ENCODE peak calls at places on chromosomes 12 and 14, in four cellular contexts. One of them, this sample, is unnamed.

GRCh38 chr12:132904718-132905328 is 17.4 kb upstream of the CHFR start:
- DNase-seq in DND-41: no peak
- DNase-seq in neuronal stem cell: peak; percentile 30
- DNase-seq in A549: no peak
- DNase-seq in this sample: peak; percentile 89

GRCh38 chr14:74552623-74553022 is 59.1 kb downstream of the ISCA2 start:
- DNase-seq in DND-41: no peak
- DNase-seq in neuronal stem cell: no peak
- DNase-seq in A549: no peak
- DNase-seq in this sample: peak; percentile 95

GRCh38 chr12:80553316-80553715 is 109.3 kb downstream of the PTPRQ start:
- DNase-seq in DND-41: no peak
- DNase-seq in neuronal stem cell: no peak
- DNase-seq in A549: peak; percentile 9
- DNase-seq in this sample: no peak

GRCh38 chr12:92136883-92137582 is 8.6 kb downstream of the BTG1 start:
- DNase-seq in DND-41: no peak
- DNase-seq in neuronal stem cell: no peak
- DNase-seq in A549: peak; percentile 45
- DNase-seq in this sample: no peak

GRCh38 chr12:94163850-94164249 is 15.5 kb downstream of the PLXNC1 start:
- DNase-seq in DND-41: no peak
- DNase-seq in neuronal stem cell: no peak
- DNase-seq in A549: no peak
- DNase-seq in this sample: no peak

GRCh38 chr14:60331201-60332045 is 82.4 kb downstream of the PPM1A start:
- DNase-seq in DND-41: peak; percentile 75
- DNase-seq in neuronal stem cell: peak; percentile 88
- DNase-seq in A549: peak; percentile 38
- DNase-seq in this sample: peak; percentile 82

GRCh38 chr14:99437706-99438105 is 43.0 kb downstream of the SETD3 start:
- DNase-seq in DND-41: no peak
- DNase-seq in neuronal stem cell: no peak
- DNase-seq in A549: no peak
- DNase-seq in this sample: no peak

GRCh38 chr12:16325426-16325825 is 22.0 kb upstream of the MGST1 start:
- DNase-seq in DND-41: no peak
- DNase-seq in neuronal stem cell: no peak
- DNase-seq in A549: no peak
- DNase-seq in this sample: no peak

GRCh38 chr12:50979369-50980052 is 27.2 kb downstream of the HIGD1C start:
- DNase-seq in DND-41: no peak
- DNase-seq in neuronal stem cell: no peak
- DNase-seq in A549: no peak
- DNase-seq in this sample: no peak

GRCh38 chr12:77324763-77325468 is 259.5 kb upstream of the E2F7 start:
- DNase-seq in DND-41: no peak
- DNase-seq in neuronal stem cell: peak; percentile 80
- DNase-seq in A549: peak; percentile 67
- DNase-seq in this sample: peak; percentile 72

GRCh38 chr12:62957233-62957953 is 22.4 kb upstream of the PPM1H start:
- DNase-seq in DND-41: no peak
- DNase-seq in neuronal stem cell: no peak
- DNase-seq in A549: no peak
- DNase-seq in this sample: no peak

GRCh38 chr12:90065301-90065801 is 356.7 kb upstream of the ATP2B1 start:
- DNase-seq in DND-41: no peak
- DNase-seq in neuronal stem cell: no peak
- DNase-seq in A549: no peak
- DNase-seq in this sample: no peak

GRCh38 chr12:109731806-109732205 is 18.2 kb downstream of the FAM222A start:
- DNase-seq in DND-41: no peak
- DNase-seq in neuronal stem cell: no peak
- DNase-seq in A549: no peak
- DNase-seq in this sample: peak; percentile 26

GRCh38 chr12:131114331-131114730 is 160.6 kb downstream of the ADGRD1 start:
- DNase-seq in DND-41: no peak
- DNase-seq in neuronal stem cell: no peak
- DNase-seq in A549: no peak
- DNase-seq in this sample: no peak

GRCh38 chr12:104707179-104707578 is 250.4 kb downstream of the CHST11 start:
- DNase-seq in DND-41: no peak
- DNase-seq in neuronal stem cell: no peak
- DNase-seq in A549: no peak
- DNase-seq in this sample: no peak

GRCh38 chr12:114013601-114014345 is 47.6 kb upstream of the RBM19 start:
- DNase-seq in DND-41: peak; percentile 4
- DNase-seq in neuronal stem cell: peak; percentile 51
- DNase-seq in A549: no peak
- DNase-seq in this sample: no peak

GRCh38 chr14:58171090-58171489 is 19.1 kb upstream of the ARMH4 start:
- DNase-seq in DND-41: peak; percentile 82
- DNase-seq in neuronal stem cell: peak; percentile 24
- DNase-seq in A549: peak; percentile 92
- DNase-seq in this sample: peak; percentile 82

GRCh38 chr12:5258966-5259365 is 172.9 kb upstream of the NTF3 start:
- DNase-seq in DND-41: no peak
- DNase-seq in neuronal stem cell: no peak
- DNase-seq in A549: no peak
- DNase-seq in this sample: no peak

GRCh38 chr12:107844312-107844921 is 69.9 kb downstream of the ASCL4 start:
- DNase-seq in DND-41: no peak
- DNase-seq in neuronal stem cell: peak; percentile 33
- DNase-seq in A549: no peak
- DNase-seq in this sample: no peak

GRCh38 chr14:68874746-68875155 is 81.9 kb upstream of the ZFP36L1 start:
- DNase-seq in DND-41: peak; percentile 77
- DNase-seq in neuronal stem cell: no peak
- DNase-seq in A549: no peak
- DNase-seq in this sample: no peak

GRCh38 chr12:666766-667308 is 3.6 kb upstream of the NINJ2 start:
- DNase-seq in DND-41: no peak
- DNase-seq in neuronal stem cell: no peak
- DNase-seq in A549: no peak
- DNase-seq in this sample: no peak

GRCh38 chr14:75430526-75430925 is 2.7 kb downstream of the JDP2 start:
- DNase-seq in DND-41: no peak
- DNase-seq in neuronal stem cell: no peak
- DNase-seq in A549: no peak
- DNase-seq in this sample: no peak

GRCh38 chr12:108297895-108298760 is 41.0 kb downstream of the CMKLR1 start:
- DNase-seq in DND-41: no peak
- DNase-seq in neuronal stem cell: no peak
- DNase-seq in A549: no peak
- DNase-seq in this sample: peak; percentile 12

DNA sequence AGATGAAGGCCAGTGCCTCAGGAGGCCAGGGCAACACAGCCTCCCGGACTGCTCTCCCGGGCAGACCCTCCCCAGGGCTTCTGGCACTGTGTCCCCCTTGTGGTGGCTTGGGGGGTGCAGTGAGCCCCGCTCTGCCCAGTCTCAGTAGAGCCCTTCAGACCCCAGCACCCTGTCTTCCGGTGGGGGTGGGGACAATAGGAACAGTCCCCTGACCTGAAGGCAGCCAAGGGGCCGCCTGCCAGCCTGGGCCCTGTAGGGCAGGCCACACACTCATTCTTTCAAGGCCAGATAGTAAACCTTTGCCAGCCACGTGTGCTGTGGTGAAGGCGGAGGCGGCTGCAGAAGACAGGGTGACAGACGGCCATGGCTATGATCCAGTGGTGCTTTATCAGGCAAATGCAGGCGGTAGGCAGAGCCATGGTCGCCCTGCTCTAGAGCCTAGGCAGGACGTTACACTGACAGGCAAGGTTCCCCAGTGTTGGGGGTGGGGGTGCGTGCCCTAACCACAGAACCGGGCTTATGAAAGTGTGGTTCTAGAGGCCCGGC is 15.0 kb downstream of the ZFYVE21 start:
- DNase-seq in DND-41: no peak
- DNase-seq in neuronal stem cell: no peak
- DNase-seq in A549: no peak
- DNase-seq in this sample: no peak
- H3K4me1 ChIP-seq in DND-41: no peaks in the 10 kb centered on the region
- H3K4me1 ChIP-seq in neuronal stem cell: no peaks in the 10 kb centered on the region
- H3K4me1 ChIP-seq in A549: no peaks in the 10 kb centered on the region
- H3K4me1 ChIP-seq in this sample: no peaks in the 10 kb centered on the region

DNA sequence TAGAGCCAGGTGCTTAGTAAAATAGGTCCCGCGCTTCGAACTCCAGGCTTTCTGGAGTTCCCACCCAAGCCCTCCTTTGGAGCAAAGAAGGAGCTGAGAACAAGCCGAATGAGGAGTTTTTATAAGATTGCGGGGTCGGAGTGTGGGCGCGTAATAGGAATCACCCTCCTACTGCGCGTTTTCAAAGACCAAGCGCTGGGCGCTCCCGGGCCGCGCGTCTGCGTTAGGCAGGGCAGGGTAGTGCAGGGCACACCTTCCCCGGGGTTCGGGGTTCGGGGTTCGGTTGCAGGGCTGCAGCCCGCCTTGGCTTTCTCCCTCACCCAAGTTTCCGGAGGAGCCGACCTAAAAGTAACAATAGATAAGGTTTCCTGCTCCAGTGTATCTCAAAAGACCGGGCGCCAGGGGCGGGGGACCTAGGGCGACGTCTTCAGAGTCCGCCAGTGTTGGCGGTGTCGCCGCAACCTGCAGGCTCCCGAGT is 3.6 kb downstream of the SSTR1 start:
- DNase-seq in DND-41: no peak
- DNase-seq in neuronal stem cell: peak; percentile 11
- DNase-seq in A549: no peak
- DNase-seq in this sample: no peak
- H3K4me3 ChIP-seq in DND-41: no peak overlapping the region
- H3K4me3 ChIP-seq in neuronal stem cell: peak overlapping the region; percentile 50
- H3K4me3 ChIP-seq in A549: no peak overlapping the region
- H3K4me3 ChIP-seq in this sample: peak overlapping the region; percentile 22

GRCh38 chr14:22846811-22847307 is 10.5 kb downstream of the MMP14 start:
- DNase-seq in DND-41: no peak
- DNase-seq in neuronal stem cell: no peak
- DNase-seq in A549: no peak
- DNase-seq in this sample: peak; percentile 61
- H3K27ac ChIP-seq in DND-41: no peak overlapping the region
- H3K27ac ChIP-seq in neuronal stem cell: no peak overlapping the region
- H3K27ac ChIP-seq in A549: peak overlapping the region; percentile 26
- H3K27ac ChIP-seq in this sample: peak overlapping the region; percentile 37

GRCh38 chr14:95465936-95466335 is 50.5 kb downstream of the SYNE3 start:
- DNase-seq in DND-41: no peak
- DNase-seq in neuronal stem cell: no peak
- DNase-seq in A549: no peak
- DNase-seq in this sample: no peak

GRCh38 chr14:95466506-95466905 is 49.9 kb downstream of the SYNE3 start:
- DNase-seq in DND-41: no peak
- DNase-seq in neuronal stem cell: no peak
- DNase-seq in A549: no peak
- DNase-seq in this sample: no peak

GRCh38 chr14:95468416-95469133 is 47.9 kb downstream of the SYNE3 start:
- DNase-seq in DND-41: no peak
- DNase-seq in neuronal stem cell: no peak
- DNase-seq in A549: no peak
- DNase-seq in this sample: peak; percentile 21

GRCh38 chr14:95467657-95468056 is 48.8 kb downstream of the SYNE3 start:
- DNase-seq in DND-41: no peak
- DNase-seq in neuronal stem cell: no peak
- DNase-seq in A549: no peak
- DNase-seq in this sample: peak; percentile 60

DNA sequence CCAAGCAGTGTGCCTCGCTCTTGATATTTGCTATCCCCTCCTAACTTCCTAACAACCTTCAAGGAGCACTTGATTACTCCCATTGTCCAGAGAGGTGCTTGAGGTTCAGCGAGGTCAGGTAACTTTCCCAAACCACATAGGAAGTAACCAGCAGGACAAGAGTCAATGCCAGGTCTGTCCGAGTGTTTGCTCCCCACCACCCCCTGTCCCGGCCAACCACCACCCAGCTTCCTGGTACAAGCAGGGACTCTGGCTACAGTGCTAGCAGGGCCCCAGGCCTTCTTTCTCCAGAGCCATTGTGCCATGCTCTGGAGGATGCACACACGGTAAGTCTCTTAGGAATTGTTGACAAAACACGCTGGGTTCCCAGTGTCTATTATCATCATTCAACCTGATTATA is 49.2 kb downstream of the SYNE3 start:
- DNase-seq in DND-41: no peak
- DNase-seq in neuronal stem cell: no peak
- DNase-seq in A549: no peak
- DNase-seq in this sample: no peak
- H3K4me1 ChIP-seq in DND-41: peaks cover 18% of the 10 kb centered on the region
- H3K4me1 ChIP-seq in neuronal stem cell: peaks cover 3% of the 10 kb centered on the region
- H3K4me1 ChIP-seq in A549: peaks cover 11% of the 10 kb centered on the region
- H3K4me1 ChIP-seq in this sample: no peaks in the 10 kb centered on the region

DNA sequence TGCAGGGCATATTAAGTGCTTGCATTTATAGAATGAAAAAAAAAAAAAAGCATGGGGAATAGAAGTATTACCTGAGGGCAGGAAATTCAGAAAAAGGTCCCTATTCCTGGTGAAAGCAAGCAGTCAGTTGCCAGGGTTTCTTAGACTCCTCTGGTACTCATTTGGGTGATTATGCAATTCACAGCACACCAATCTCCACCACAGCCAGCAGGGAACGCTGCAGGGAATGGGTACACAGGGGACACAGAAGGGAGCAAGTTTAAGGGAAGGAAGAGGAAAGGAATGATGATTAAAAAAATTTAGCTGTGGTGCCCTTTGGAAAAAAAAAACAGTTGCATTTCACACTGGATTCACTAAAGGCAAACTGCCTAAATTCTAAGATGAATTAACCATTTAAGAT is 14.2 kb downstream of the BLTP3B start:
- DNase-seq in DND-41: no peak
- DNase-seq in neuronal stem cell: no peak
- DNase-seq in A549: peak; percentile 33
- DNase-seq in this sample: peak; percentile 55
- H3K4me3 ChIP-seq in DND-41: no peak overlapping the region
- H3K4me3 ChIP-seq in neuronal stem cell: no peak overlapping the region
- H3K4me3 ChIP-seq in A549: no peak overlapping the region
- H3K4me3 ChIP-seq in this sample: no peak overlapping the region

GRCh38 chr12:116317986-116318737 is 40.7 kb upstream of the MED13L start:
- DNase-seq in DND-41: no peak
- DNase-seq in neuronal stem cell: no peak
- DNase-seq in A549: no peak
- DNase-seq in this sample: no peak

GRCh38 chr12:116319851-116320621 is 42.5 kb upstream of the MED13L start:
- DNase-seq in DND-41: no peak
- DNase-seq in neuronal stem cell: no peak
- DNase-seq in A549: no peak
- DNase-seq in this sample: no peak

GRCh38 chr12:116319316-116319715 is 41.8 kb upstream of the MED13L start:
- DNase-seq in DND-41: no peak
- DNase-seq in neuronal stem cell: no peak
- DNase-seq in A549: no peak
- DNase-seq in this sample: no peak

GRCh38 chr12:116317139-116317538 is 39.6 kb upstream of the MED13L start:
- DNase-seq in DND-41: no peak
- DNase-seq in neuronal stem cell: no peak
- DNase-seq in A549: no peak
- DNase-seq in this sample: no peak

DNA sequence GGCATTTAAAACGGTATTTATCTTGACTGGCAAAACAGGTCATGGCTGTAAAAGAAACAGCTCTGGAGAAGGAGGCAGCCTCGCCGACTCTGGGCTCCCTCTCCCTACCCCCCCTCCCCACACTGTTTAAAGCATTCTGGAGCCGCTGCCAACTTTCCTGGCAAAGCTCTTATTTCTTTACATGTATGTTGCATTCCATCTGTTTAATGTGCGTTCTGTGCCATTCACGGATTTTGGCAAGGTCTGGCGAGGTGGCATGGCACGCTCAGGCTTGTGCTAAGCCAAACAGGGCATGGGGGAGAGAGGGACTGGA is 41.2 kb upstream of the MED13L start:
- DNase-seq in DND-41: no peak
- DNase-seq in neuronal stem cell: no peak
- DNase-seq in A549: no peak
- DNase-seq in this sample: no peak
- H3K27ac ChIP-seq in DND-41: no peak overlapping the region
- H3K27ac ChIP-seq in neuronal stem cell: no peak overlapping the region
- H3K27ac ChIP-seq in A549: no peak overlapping the region
- H3K27ac ChIP-seq in this sample: peak overlapping the region; percentile 87

This sample was measured in aorta.